ENCODE peak calls at places on chromosomes 6 and 20, in ten cellular contexts. V is uterus, P is endothelial cell of umbilical vein, T is stomach, C is ovary, M is A549, S is H1, L is suprapubic skin, Z is IMR-90, R is K562. A is an unnamed sample. For H3K4me1 and H3K9me3, the result is how much of the 10 kb centered on the place peaks cover.

GRCh38 chr6:168107191-168107940 is 28.4 kb upstream of the FRMD1 start:
- DNase-seq in V (no peak), P (no peak), T (no peak), C (no peak), M (no peak), S (no peak), L (no peak), Z (no peak), R (no peak), A (no peak)

GRCh38 chr20:400121-400450 is 8.0 kb upstream of the RBCK1 start:
- DNase-seq in V (no peak), P (no peak), T (no peak), C (no peak), M (no peak), S (no peak), L (no peak), Z (no peak), R (no peak), A (no peak)

GRCh38 chr6:134175532-134176282 is 123.3 kb upstream of the SLC2A12 start:
- DNase-seq in V (peak), P (peak), T (peak), C (peak), M (peak), S (no peak), L (peak), Z (peak), R (peak), A (no peak)

GRCh38 chr6:38350882-38351281 is 288.8 kb downstream of the BTBD9 start:
- DNase-seq in V (peak), P (no peak), T (no peak), C (no peak), M (no peak), S (no peak), L (no peak), Z (peak), R (no peak), A (no peak)

GRCh38 chr20:1015181-1015580 is 13.1 kb upstream of the RSPO4 start:
- DNase-seq in V (no peak), P (no peak), T (no peak), C (no peak), M (no peak), S (no peak), L (no peak), Z (no peak), R (no peak), A (peak)

GRCh38 chr6:166424431-166424830 is 41.7 kb upstream of the MPC1 start:
- DNase-seq in V (no peak), P (no peak), T (no peak), C (no peak), M (no peak), S (no peak), L (no peak), Z (no peak), R (no peak), A (no peak)

GRCh38 chr6:2589171-2589661 is 161.5 kb downstream of the MYLK4 start:
- DNase-seq in V (no peak), P (no peak), T (no peak), C (no peak), M (no peak), S (no peak), L (no peak), Z (no peak), R (no peak), A (no peak)

GRCh38 chr6:18039481-18039880 is 52.0 kb upstream of the KIF13A start:
- DNase-seq in V (no peak), P (no peak), T (no peak), C (no peak), M (no peak), S (no peak), L (no peak), Z (peak), R (no peak), A (no peak)

GRCh38 chr6:38774933-38775707 is 60.0 kb downstream of the DNAH8 start:
- DNase-seq in V (no peak), P (no peak), T (no peak), C (no peak), M (no peak), S (no peak), L (no peak), Z (no peak), R (no peak), A (no peak)

DNA sequence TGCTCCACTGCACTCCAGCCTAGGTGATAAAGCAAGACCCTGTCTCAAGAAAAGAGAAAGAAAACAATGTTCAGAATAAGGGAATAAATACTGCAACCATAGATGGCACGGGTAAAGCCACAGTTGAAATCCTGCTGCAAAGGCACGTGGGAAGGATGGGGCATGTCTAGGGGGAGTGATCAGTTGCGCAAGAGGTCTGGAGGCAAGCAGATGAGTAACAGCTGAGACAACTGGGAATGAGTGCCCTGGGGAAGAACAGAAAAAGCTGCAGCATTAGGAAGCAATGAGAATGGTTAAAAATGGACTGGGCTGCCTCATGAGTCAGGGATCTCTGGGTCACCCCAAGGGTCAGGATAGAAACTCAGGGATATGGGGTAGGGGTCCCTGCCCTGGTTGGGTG is 96.3 kb downstream of the GMPR start:
- DNase-seq in V (peak), P (no peak), T (no peak), C (peak), M (peak), S (no peak), L (peak), Z (peak), R (no peak), A (peak)
- H3K4me1 ChIP-seq in V (under half), P (under half), T (under half), C (under half), M (half or more), S (under half), L (half or more), Z (under half), R (under half), A (half or more)

DNA sequence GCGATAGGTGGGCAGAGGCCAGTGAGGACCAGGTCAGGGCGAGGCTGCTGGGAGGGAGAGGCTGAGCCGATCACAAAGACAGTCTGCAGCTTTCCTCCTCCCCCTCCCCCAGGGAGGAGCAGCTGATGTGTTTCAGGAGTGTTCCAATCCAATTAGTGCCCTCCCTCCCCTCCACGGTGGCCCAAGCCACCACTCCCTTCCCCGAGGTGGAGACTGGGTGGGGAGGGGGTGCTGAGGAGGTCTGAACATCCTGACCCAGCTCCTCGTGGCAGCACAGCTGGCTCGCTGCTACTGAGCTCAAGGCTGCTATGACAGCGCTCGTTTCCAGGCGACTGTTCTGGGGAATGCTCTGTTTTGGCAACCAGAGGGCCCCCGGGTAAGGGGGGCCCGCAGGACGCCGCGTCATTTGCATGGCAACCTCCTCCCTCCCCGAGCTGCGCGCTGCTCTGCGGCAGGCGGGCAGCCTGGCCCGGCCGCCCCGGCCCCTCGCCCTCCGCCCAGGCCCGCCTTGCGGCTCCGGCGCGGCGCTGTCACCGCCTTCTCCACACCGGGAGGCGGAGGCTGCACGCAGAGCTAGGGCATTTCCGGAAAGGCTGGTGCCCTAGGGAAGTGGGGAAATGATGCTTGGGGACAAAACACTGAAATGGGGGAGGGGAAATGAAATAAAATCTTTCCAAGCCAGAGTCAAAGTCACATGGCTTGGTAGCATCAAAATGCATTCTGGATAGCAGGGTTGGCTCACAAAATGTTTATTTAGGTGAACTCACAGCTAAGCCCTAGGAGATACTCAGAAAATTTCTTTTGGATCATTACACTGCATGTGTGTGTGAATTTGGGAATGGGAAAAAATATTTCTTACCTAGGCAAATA is 67.4 kb upstream of the PIM1 start:
- DNase-seq in V (peak), P (peak), T (peak), C (peak), M (peak), S (peak), L (peak), Z (peak), R (peak), A (peak)
- TF ChIP-seq POLR2A in V (peak), P (peak), T (no peak), C (peak), M (peak), S (peak), L (no peak), Z (peak), R (peak), A (no peak)

GRCh38 chr6:30287139-30287538 is 39.6 kb upstream of the TRIM39 start:
- DNase-seq in V (no peak), P (no peak), T (no peak), C (no peak), M (no peak), S (no peak), L (no peak), Z (no peak), R (no peak), A (no peak)

GRCh38 chr6:30283761-30284160 is 43.0 kb upstream of the TRIM39 start:
- DNase-seq in V (no peak), P (no peak), T (no peak), C (no peak), M (no peak), S (no peak), L (no peak), Z (no peak), R (no peak), A (no peak)

DNA sequence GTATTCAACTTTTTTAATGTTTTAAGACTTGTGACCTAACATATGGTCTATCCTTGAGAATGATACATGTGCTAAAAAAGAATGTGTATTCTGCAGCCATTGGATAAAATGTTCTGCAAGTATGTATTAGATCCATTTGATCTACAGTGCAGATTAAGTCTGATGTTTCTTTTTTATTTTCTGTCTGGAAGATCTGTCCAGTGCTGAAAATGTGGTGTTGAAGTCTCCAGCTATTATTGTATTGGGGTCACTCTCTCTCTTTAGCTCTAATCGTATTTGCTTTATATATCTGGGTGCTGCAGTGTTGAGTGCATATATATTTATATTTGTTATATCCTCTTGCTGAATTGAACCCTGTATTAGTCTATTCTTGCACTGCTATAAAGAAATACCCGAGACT is 44.2 kb upstream of the TRIM39 start:
- DNase-seq in V (no peak), P (no peak), T (no peak), C (no peak), M (no peak), S (no peak), L (no peak), Z (no peak), R (no peak), A (no peak)
- H3K9me3 ChIP-seq in V (under half), P (under half), T (half or more), C (under half), M (half or more), S (half or more), L (half or more), Z (under half), R (under half), A (half or more)

GRCh38 chr20:10558635-10559187 is 115.1 kb downstream of the JAG1 start:
- DNase-seq in V (no peak), P (no peak), T (no peak), C (no peak), M (no peak), S (no peak), L (no peak), Z (peak), R (no peak), A (no peak)

GRCh38 chr20:10555865-10556308 is 117.9 kb downstream of the JAG1 start:
- DNase-seq in V (no peak), P (peak), T (no peak), C (no peak), M (peak), S (no peak), L (no peak), Z (peak), R (no peak), A (no peak)

GRCh38 chr20:10555393-10555792 is 118.4 kb downstream of the JAG1 start:
- DNase-seq in V (no peak), P (no peak), T (no peak), C (no peak), M (no peak), S (no peak), L (no peak), Z (no peak), R (no peak), A (no peak)

GRCh38 chr20:10557685-10558084 is 116.1 kb downstream of the JAG1 start:
- DNase-seq in V (no peak), P (no peak), T (no peak), C (no peak), M (no peak), S (peak), L (no peak), Z (no peak), R (no peak), A (no peak)

GRCh38 chr20:10556519-10557083 is 117.2 kb downstream of the JAG1 start:
- DNase-seq in V (no peak), P (peak), T (no peak), C (no peak), M (no peak), S (no peak), L (no peak), Z (no peak), R (no peak), A (no peak)
- H3K4me1 ChIP-seq in V (under half), P (under half), T (under half), C (under half), M (half or more), S (under half), L (under half), Z (under half), R (under half), A (half or more)

GRCh38 chr6:159981591-159982245 is 12.8 kb downstream of the IGF2R start:
- DNase-seq in V (peak), P (peak), T (peak), C (no peak), M (no peak), S (no peak), L (peak), Z (peak), R (peak), A (no peak)
- TF ChIP-seq POLR2A in V (no peak), P (no peak), T (no peak), C (no peak), M (no peak), S (no peak), L (no peak), Z (no peak), R (no peak), A (no peak)

GRCh38 chr6:40020166-40020565 is 85.9 kb upstream of the MOCS1 start:
- DNase-seq in V (no peak), P (no peak), T (no peak), C (no peak), M (no peak), S (no peak), L (no peak), Z (no peak), R (no peak), A (no peak)
- H3K9me3 ChIP-seq in V (under half), P (under half), T (under half), C (under half), M (under half), S (under half), L (under half), Z (under half), R (under half), A (under half)

DNA sequence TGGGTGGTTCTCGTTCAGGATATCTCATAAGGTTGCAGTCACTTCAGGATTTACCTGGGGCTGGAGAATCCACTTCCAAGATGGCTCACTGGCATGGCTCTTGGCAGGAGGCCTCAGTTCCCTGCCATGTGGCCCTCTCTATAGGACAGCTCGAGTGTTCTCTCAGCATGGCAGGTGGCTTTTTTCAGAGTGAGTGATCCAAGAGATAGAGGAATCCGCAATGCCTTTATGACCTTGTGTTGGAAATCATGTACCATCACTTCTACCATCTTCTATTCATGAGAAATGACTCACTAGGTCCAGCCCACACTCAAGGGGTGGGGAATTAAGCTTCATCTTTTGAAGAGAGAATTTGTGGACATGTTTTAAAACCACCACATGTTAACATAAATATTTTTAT is 37.8 kb downstream of the PPP1R16B start:
- DNase-seq in V (no peak), P (no peak), T (no peak), C (no peak), M (no peak), S (no peak), L (no peak), Z (no peak), R (no peak), A (no peak)
- H3K4me1 ChIP-seq in V (under half), P (under half), T (under half), C (under half), M (under half), S (under half), L (under half), Z (under half), R (under half), A (under half)

A was measured in vagina.